ENCODE peak calls at places on chromosomes 4 and X, in five cellular contexts. Y, C, N, I and G are unnamed samples.

GRCh38 chr4:37661643-37662221 is 24.4 kb downstream of the RELL1 start:
- DNase-seq in I (no peak), Y (no peak), C (peak; percentile 10), N (peak; percentile 32), G (no peak)

GRCh38 chr4:94369046-94369445 is 26.4 kb upstream of the HPGDS start:
- DNase-seq in I (no peak), N (peak; percentile 22), C (no peak), Y (no peak), G (no peak)

GRCh38 chr4:21986312-21986711 is 37.7 kb upstream of the KCNIP4 start:
- DNase-seq in C (no peak), Y (no peak), I (no peak), N (no peak), G (no peak)

GRCh38 chr4:151865327-151865726 is 104.5 kb upstream of the GATB start:
- DNase-seq in Y (no peak), N (no peak), C (no peak), I (no peak), G (no peak)

GRCh38 chr4:105196523-105197145 is 50.0 kb downstream of the TET2 start:
- DNase-seq in N (peak; percentile 41), C (no peak), Y (no peak), I (no peak), G (no peak)

GRCh38 chr4:128823025-128823661 is 13.6 kb downstream of the JADE1 start:
- DNase-seq in C (peak; percentile 92), I (no peak), Y (peak; percentile 78), N (peak; percentile 81), G (peak; percentile 60)

GRCh38 chr4:88526221-88526815 is 2.7 kb upstream of the PYURF start:
- DNase-seq in C (no peak), Y (peak; percentile 17), I (no peak), N (peak; percentile 31), G (no peak)

GRCh38 chr4:54382623-54383022 is 153.5 kb downstream of the PDGFRA start:
- DNase-seq in I (no peak), N (no peak), Y (no peak), C (no peak), G (no peak)

GRCh38 chrX:137290011-137290410 is 256.2 kb upstream of the GPR101 start:
- DNase-seq in N (no peak), C (no peak), I (no peak), Y (no peak), G (no peak)

GRCh38 chr4:156169011-156169410 is 215.3 kb upstream of the CTSO start:
- DNase-seq in I (no peak), C (peak; percentile 83), N (peak; percentile 92), Y (peak; percentile 89), G (peak; percentile 74)

GRCh38 chr4:139523076-139523475 is 32.9 kb downstream of the SETD7 start:
- DNase-seq in I (no peak), N (peak; percentile 51), C (no peak), Y (peak; percentile 29), G (peak; percentile 20)

GRCh38 chr4:167475951-167476350 is 241.7 kb upstream of the SPOCK3 start:
- DNase-seq in Y (no peak), C (no peak), I (no peak), N (no peak), G (no peak)

GRCh38 chr4:8324640-8325239 is 55.2 kb downstream of the HTRA3 start:
- DNase-seq in C (peak; percentile 21), I (no peak), N (no peak), Y (no peak), G (no peak)

GRCh38 chrX:29604381-29604780 is 611.0 kb upstream of the MAGEB2 start:
- DNase-seq in C (no peak), Y (no peak), I (no peak), N (no peak), G (no peak)

GRCh38 chr4:113952452-113953029 is 26.9 kb downstream of the ARSJ start:
- DNase-seq in N (peak; percentile 83), C (no peak), Y (peak; percentile 75), I (peak; percentile 13), G (peak; percentile 44)

GRCh38 chrX:103685396-103685795 is 1.1 kb downstream of the MORF4L2 start:
- DNase-seq in I (no peak), N (peak; percentile 44), Y (peak; percentile 34), C (no peak), G (no peak)

GRCh38 chrX:103686199-103687072 is at the start of gene MORF4L2:
- DNase-seq in C (peak; percentile 99), Y (peak; percentile 99), I (peak; percentile 95), N (peak; percentile 99), G (peak; percentile 95)

GRCh38 chrX:103687696-103688191 is 1.2 kb upstream of the MORF4L2 start:
- DNase-seq in C (peak; percentile 34), Y (peak; percentile 88), N (peak; percentile 86), I (no peak), G (peak; percentile 65)

GRCh38 chrX:103688949-103689348 is 2.5 kb upstream of the MORF4L2 start:
- DNase-seq in Y (peak; percentile 59), C (no peak), N (peak; percentile 58), I (no peak), G (no peak)

DNA sequence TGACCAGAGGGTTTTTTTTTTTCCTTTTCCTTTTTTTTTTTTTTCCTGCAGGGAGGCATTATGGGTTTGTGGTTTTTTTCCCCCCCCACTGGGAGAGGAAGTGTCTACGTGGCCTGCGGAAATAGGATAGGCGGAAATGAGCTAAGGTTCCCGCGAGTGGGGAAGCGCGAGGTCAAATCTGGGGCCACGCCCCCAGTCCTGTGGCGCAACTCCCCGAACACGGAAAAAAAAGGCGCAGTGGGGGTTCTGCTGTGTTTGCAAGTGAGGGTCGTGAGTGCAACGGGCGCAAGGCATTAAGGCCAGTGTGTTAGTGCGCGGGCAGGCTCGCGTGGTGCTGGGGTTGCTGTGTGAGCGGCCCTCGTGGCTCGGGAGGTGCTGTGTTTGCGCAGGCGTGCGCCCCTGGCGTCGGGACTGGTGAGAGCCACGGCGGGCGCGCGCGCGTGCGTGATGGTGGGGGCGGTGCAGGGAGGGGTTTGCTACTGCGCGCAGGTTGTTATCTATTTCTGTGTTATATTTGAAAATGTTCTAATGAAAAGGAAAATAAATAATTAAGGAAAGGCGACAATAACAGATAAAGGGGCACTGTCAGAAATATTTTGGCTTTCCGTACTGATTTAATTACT is 685 bp upstream of the MORF4L2 start:
- DNase-seq in C (peak; percentile 32), N (peak; percentile 89), Y (no peak), I (peak; percentile 45), G (no peak)
- TF ChIP-seq CTCF in C (peak; percentile 44), N (peak; percentile 42), Y (peak; percentile 27), I (peak; percentile 41), G (peak; percentile 52)

GRCh38 chr4:188780686-188781085 is 641.4 kb downstream of the TRIML1 start:
- DNase-seq in Y (no peak), N (no peak), I (no peak), C (no peak), G (no peak)

GRCh38 chr4:188779586-188779985 is 640.3 kb downstream of the TRIML1 start:
- DNase-seq in Y (no peak), I (no peak), C (no peak), N (peak; percentile 0), G (no peak)

GRCh38 chr4:188778880-188779279 is 639.6 kb downstream of the TRIML1 start:
- DNase-seq in C (no peak), N (peak; percentile 11), I (no peak), Y (peak; percentile 1), G (no peak)

GRCh38 chr4:188781655-188782054 is 642.4 kb downstream of the TRIML1 start:
- DNase-seq in I (no peak), N (peak; percentile 8), C (no peak), Y (no peak), G (no peak)

DNA sequence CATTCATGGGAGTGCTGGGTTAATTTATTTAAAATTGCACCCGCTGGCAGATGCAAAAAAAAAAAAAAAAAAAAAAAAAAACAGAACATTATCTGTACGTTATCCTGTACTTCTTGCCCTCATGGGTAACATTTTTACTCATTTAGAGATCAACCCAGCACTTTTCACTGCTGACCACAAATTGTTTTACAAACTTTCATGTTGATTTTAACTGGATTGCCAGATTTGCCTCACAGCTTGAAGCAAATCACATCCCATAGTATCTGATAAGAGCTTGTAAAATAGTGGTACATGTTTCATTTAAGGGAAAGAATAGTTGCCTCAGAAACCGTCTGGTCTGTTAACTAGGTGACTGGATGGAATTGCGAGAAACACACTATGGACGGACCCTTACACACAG is 640.8 kb downstream of the TRIML1 start:
- DNase-seq in Y (no peak), N (peak; percentile 1), C (no peak), I (no peak), G (no peak)
- TF ChIP-seq CTCF in Y (no peak), N (no peak), C (no peak), I (no peak), G (no peak)

DNA sequence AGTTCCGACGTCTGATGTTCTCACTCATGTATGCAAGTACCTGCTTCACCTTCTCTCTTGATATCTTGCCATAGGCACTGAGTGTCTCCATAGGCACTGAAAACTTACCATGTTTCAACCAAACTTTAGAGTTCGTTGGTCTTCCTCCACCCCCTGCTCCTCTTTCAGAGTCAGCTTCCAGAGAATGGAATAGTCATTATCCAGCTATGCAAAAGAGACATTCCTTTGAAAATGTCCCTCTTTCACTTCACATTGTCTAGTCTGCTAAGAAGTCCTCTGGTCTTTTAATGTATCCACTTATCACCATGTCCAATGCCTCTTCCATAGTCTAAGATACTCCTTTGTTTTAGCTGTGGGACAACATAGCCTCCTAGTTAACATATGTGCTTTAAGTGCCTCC is 566.0 kb upstream of the TENM3 start:
- DNase-seq in C (no peak), I (no peak), Y (no peak), N (no peak), G (no peak)
- TF ChIP-seq CTCF in C (no peak), I (no peak), Y (no peak), N (no peak), G (no peak)

GRCh38 chrX:107542500-107542899 is 85.8 kb upstream of the PRPS1 start:
- DNase-seq in Y (peak; percentile 14), N (peak; percentile 46), I (no peak), C (no peak), G (no peak)
- TF ChIP-seq CTCF in Y (no peak), N (peak; percentile 42), I (peak; percentile 13), C (peak; percentile 5), G (peak; percentile 30)